ENCODE peak calls at places on chromosomes 12 and 14, in eight cellular contexts. One of them, this sample, is unnamed.

GRCh38 chr12:61810486-61810885 is 449.7 kb upstream of the USP15 start:
- DNase-seq in endodermal cell: no peak
- DNase-seq in dorsolateral prefrontal cortex: no peak
- DNase-seq in GM12865: no peak
- DNase-seq in uterus: no peak
- DNase-seq in CD4-positive, CD25-positive, alpha-beta regulatory T cell: no peak
- DNase-seq in AG04450: no peak
- DNase-seq in fibroblast of the aortic adventitia: no peak
- DNase-seq in this sample: no peak

GRCh38 chr12:106234513-106234912 is 13.3 kb downstream of the CKAP4 start:
- DNase-seq in endodermal cell: no peak
- DNase-seq in dorsolateral prefrontal cortex: no peak
- DNase-seq in GM12865: no peak
- DNase-seq in uterus: no peak
- DNase-seq in CD4-positive, CD25-positive, alpha-beta regulatory T cell: no peak
- DNase-seq in AG04450: no peak
- DNase-seq in fibroblast of the aortic adventitia: no peak
- DNase-seq in this sample: no peak

GRCh38 chr14:78611031-78611430 is 440.9 kb downstream of the NRXN3 start:
- DNase-seq in endodermal cell: no peak
- DNase-seq in dorsolateral prefrontal cortex: no peak
- DNase-seq in GM12865: no peak
- DNase-seq in uterus: no peak
- DNase-seq in CD4-positive, CD25-positive, alpha-beta regulatory T cell: no peak
- DNase-seq in AG04450: no peak
- DNase-seq in fibroblast of the aortic adventitia: no peak
- DNase-seq in this sample: no peak

GRCh38 chr14:82710257-82710841 is 1176.7 kb upstream of the SEL1L start:
- DNase-seq in endodermal cell: peak; percentile 92
- DNase-seq in dorsolateral prefrontal cortex: no peak
- DNase-seq in GM12865: peak; percentile 55
- DNase-seq in uterus: peak; percentile 15
- DNase-seq in CD4-positive, CD25-positive, alpha-beta regulatory T cell: no peak
- DNase-seq in AG04450: peak; percentile 11
- DNase-seq in fibroblast of the aortic adventitia: peak; percentile 33
- DNase-seq in this sample: peak; percentile 88

GRCh38 chr12:22731231-22731630 is 106.3 kb downstream of the ETNK1 start:
- DNase-seq in endodermal cell: no peak
- DNase-seq in dorsolateral prefrontal cortex: no peak
- DNase-seq in GM12865: no peak
- DNase-seq in uterus: no peak
- DNase-seq in CD4-positive, CD25-positive, alpha-beta regulatory T cell: no peak
- DNase-seq in AG04450: no peak
- DNase-seq in fibroblast of the aortic adventitia: no peak
- DNase-seq in this sample: no peak

GRCh38 chr12:93015970-93016751 is 87.1 kb upstream of the EEA1 start:
- DNase-seq in endodermal cell: no peak
- DNase-seq in dorsolateral prefrontal cortex: no peak
- DNase-seq in GM12865: no peak
- DNase-seq in uterus: no peak
- DNase-seq in CD4-positive, CD25-positive, alpha-beta regulatory T cell: no peak
- DNase-seq in AG04450: no peak
- DNase-seq in fibroblast of the aortic adventitia: no peak
- DNase-seq in this sample: no peak

GRCh38 chr12:67456281-67456918 is 187.2 kb downstream of the CAND1 start:
- DNase-seq in endodermal cell: no peak
- DNase-seq in dorsolateral prefrontal cortex: no peak
- DNase-seq in GM12865: peak; percentile 38
- DNase-seq in uterus: peak; percentile 36
- DNase-seq in CD4-positive, CD25-positive, alpha-beta regulatory T cell: no peak
- DNase-seq in AG04450: peak; percentile 80
- DNase-seq in fibroblast of the aortic adventitia: peak; percentile 96
- DNase-seq in this sample: peak; percentile 71

GRCh38 chr12:31737345-31737744 is 8.5 kb upstream of the AMN1 start:
- DNase-seq in endodermal cell: no peak
- DNase-seq in dorsolateral prefrontal cortex: no peak
- DNase-seq in GM12865: no peak
- DNase-seq in uterus: no peak
- DNase-seq in CD4-positive, CD25-positive, alpha-beta regulatory T cell: no peak
- DNase-seq in AG04450: no peak
- DNase-seq in fibroblast of the aortic adventitia: no peak
- DNase-seq in this sample: no peak

GRCh38 chr12:109463776-109464175 is 13.3 kb downstream of the KCTD10 start:
- DNase-seq in endodermal cell: no peak
- DNase-seq in dorsolateral prefrontal cortex: no peak
- DNase-seq in GM12865: no peak
- DNase-seq in uterus: no peak
- DNase-seq in CD4-positive, CD25-positive, alpha-beta regulatory T cell: no peak
- DNase-seq in AG04450: no peak
- DNase-seq in fibroblast of the aortic adventitia: no peak
- DNase-seq in this sample: no peak

GRCh38 chr14:73457050-73457934 is 1.1 kb downstream of the NUMB start:
- DNase-seq in endodermal cell: peak; percentile 84
- DNase-seq in dorsolateral prefrontal cortex: peak; percentile 31
- DNase-seq in GM12865: peak; percentile 38
- DNase-seq in uterus: peak; percentile 46
- DNase-seq in CD4-positive, CD25-positive, alpha-beta regulatory T cell: peak; percentile 8
- DNase-seq in AG04450: no peak
- DNase-seq in fibroblast of the aortic adventitia: no peak
- DNase-seq in this sample: peak; percentile 65

GRCh38 chr12:105538880-105539279 is 208.4 kb downstream of the C12orf75 start:
- DNase-seq in endodermal cell: peak; percentile 33
- DNase-seq in dorsolateral prefrontal cortex: no peak
- DNase-seq in GM12865: no peak
- DNase-seq in uterus: no peak
- DNase-seq in CD4-positive, CD25-positive, alpha-beta regulatory T cell: no peak
- DNase-seq in AG04450: peak; percentile 85
- DNase-seq in fibroblast of the aortic adventitia: peak; percentile 26
- DNase-seq in this sample: no peak

GRCh38 chr14:72739446-72740405 is 154.2 kb downstream of the DPF3 start:
- DNase-seq in endodermal cell: no peak
- DNase-seq in dorsolateral prefrontal cortex: no peak
- DNase-seq in GM12865: no peak
- DNase-seq in uterus: no peak
- DNase-seq in CD4-positive, CD25-positive, alpha-beta regulatory T cell: no peak
- DNase-seq in AG04450: no peak
- DNase-seq in fibroblast of the aortic adventitia: no peak
- DNase-seq in this sample: no peak

GRCh38 chr14:53384073-53384472 is 230.9 kb upstream of the DDHD1 start:
- DNase-seq in endodermal cell: no peak
- DNase-seq in dorsolateral prefrontal cortex: no peak
- DNase-seq in GM12865: no peak
- DNase-seq in uterus: no peak
- DNase-seq in CD4-positive, CD25-positive, alpha-beta regulatory T cell: no peak
- DNase-seq in AG04450: no peak
- DNase-seq in fibroblast of the aortic adventitia: no peak
- DNase-seq in this sample: no peak

GRCh38 chr12:124392991-124393790 is 98.3 kb downstream of the RFLNA start:
- DNase-seq in endodermal cell: peak; percentile 90
- DNase-seq in dorsolateral prefrontal cortex: peak; percentile 67
- DNase-seq in GM12865: no peak
- DNase-seq in uterus: peak; percentile 88
- DNase-seq in CD4-positive, CD25-positive, alpha-beta regulatory T cell: no peak
- DNase-seq in AG04450: no peak
- DNase-seq in fibroblast of the aortic adventitia: peak; percentile 91
- DNase-seq in this sample: no peak

GRCh38 chr12:126069549-126070165 is 1004.4 kb downstream of the AACS start:
- DNase-seq in endodermal cell: peak; percentile 96
- DNase-seq in dorsolateral prefrontal cortex: no peak
- DNase-seq in GM12865: peak; percentile 70
- DNase-seq in uterus: no peak
- DNase-seq in CD4-positive, CD25-positive, alpha-beta regulatory T cell: no peak
- DNase-seq in AG04450: no peak
- DNase-seq in fibroblast of the aortic adventitia: peak; percentile 84
- DNase-seq in this sample: peak; percentile 20

GRCh38 chr12:55036326-55036725 is 16.6 kb downstream of the NEUROD4 start:
- DNase-seq in endodermal cell: no peak
- DNase-seq in dorsolateral prefrontal cortex: no peak
- DNase-seq in GM12865: no peak
- DNase-seq in uterus: no peak
- DNase-seq in CD4-positive, CD25-positive, alpha-beta regulatory T cell: no peak
- DNase-seq in AG04450: no peak
- DNase-seq in fibroblast of the aortic adventitia: no peak
- DNase-seq in this sample: no peak

GRCh38 chr12:58988643-58989042 is 68.3 kb upstream of the LRIG3 start:
- DNase-seq in endodermal cell: no peak
- DNase-seq in dorsolateral prefrontal cortex: no peak
- DNase-seq in GM12865: peak; percentile 7
- DNase-seq in uterus: no peak
- DNase-seq in CD4-positive, CD25-positive, alpha-beta regulatory T cell: no peak
- DNase-seq in AG04450: no peak
- DNase-seq in fibroblast of the aortic adventitia: no peak
- DNase-seq in this sample: no peak

GRCh38 chr14:61184117-61184516 is 97.0 kb downstream of the TMEM30B start:
- DNase-seq in endodermal cell: no peak
- DNase-seq in dorsolateral prefrontal cortex: no peak
- DNase-seq in GM12865: no peak
- DNase-seq in uterus: no peak
- DNase-seq in CD4-positive, CD25-positive, alpha-beta regulatory T cell: no peak
- DNase-seq in AG04450: peak; percentile 72
- DNase-seq in fibroblast of the aortic adventitia: peak; percentile 89
- DNase-seq in this sample: no peak

DNA sequence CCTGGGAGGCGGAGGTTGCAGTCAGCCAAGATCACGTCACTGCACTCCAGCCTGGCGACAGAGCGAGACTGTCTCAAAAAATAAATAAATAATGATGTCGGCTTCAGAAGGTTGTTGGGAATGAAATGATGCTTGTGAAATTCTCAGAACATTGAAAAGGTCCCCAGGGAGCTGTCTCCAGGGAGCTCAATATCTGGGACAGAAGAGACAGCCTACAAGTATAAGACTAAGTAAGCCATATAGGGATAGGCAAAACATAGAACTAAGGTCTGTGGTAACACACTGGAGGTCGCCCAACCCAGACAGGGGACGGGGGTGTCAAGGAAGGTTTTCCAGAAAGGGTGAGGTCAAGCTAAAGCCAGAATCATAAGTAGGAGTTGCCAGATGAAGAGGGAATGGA is 29.5 kb upstream of the HSPB8 start:
- DNase-seq in endodermal cell: no peak
- DNase-seq in dorsolateral prefrontal cortex: no peak
- DNase-seq in GM12865: no peak
- DNase-seq in uterus: no peak
- DNase-seq in CD4-positive, CD25-positive, alpha-beta regulatory T cell: no peak
- DNase-seq in AG04450: no peak
- DNase-seq in fibroblast of the aortic adventitia: no peak
- DNase-seq in this sample: no peak
- H3K4me3 ChIP-seq in endodermal cell: no peak overlapping the region
- H3K4me3 ChIP-seq in dorsolateral prefrontal cortex: no peak overlapping the region
- H3K4me3 ChIP-seq in GM12865: no peak overlapping the region
- H3K4me3 ChIP-seq in uterus: no peak overlapping the region
- H3K4me3 ChIP-seq in CD4-positive, CD25-positive, alpha-beta regulatory T cell: no peak overlapping the region
- H3K4me3 ChIP-seq in AG04450: no peak overlapping the region
- H3K4me3 ChIP-seq in fibroblast of the aortic adventitia: no peak overlapping the region
- H3K4me3 ChIP-seq in this sample: no peak overlapping the region

DNA sequence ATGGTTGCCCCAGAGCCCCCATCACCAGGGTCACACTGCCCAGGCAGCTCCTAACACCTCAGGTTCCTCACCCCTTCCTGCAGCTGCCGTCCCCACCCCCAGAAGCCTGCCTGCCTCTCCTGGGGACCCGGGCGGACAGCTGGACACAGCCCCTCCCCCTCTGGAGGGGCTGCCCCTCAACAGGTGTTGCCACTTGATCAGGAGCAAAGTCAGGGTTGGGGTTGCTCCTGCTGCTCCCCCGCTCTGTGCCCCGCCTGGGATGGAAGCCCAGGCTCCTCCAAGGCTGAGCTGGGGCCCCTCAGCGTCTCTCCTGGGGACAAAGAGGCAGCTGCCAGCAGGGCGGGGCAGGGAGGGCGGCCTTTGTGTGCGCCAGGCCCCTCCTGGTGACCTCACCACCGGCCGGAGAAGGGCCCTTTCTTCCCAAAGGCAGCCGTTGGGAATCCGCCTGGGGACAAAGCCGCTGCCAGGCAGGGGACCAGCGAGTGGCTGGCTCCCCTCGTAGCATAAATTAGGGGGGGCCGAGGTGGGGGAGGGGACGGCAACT is 13.6 kb downstream of the TRMT61A start:
- DNase-seq in endodermal cell: peak; percentile 93
- DNase-seq in dorsolateral prefrontal cortex: peak; percentile 94
- DNase-seq in GM12865: no peak
- DNase-seq in uterus: no peak
- DNase-seq in CD4-positive, CD25-positive, alpha-beta regulatory T cell: no peak
- DNase-seq in AG04450: no peak
- DNase-seq in fibroblast of the aortic adventitia: no peak
- DNase-seq in this sample: peak; percentile 70
- H3K4me3 ChIP-seq in endodermal cell: no peak overlapping the region
- H3K4me3 ChIP-seq in dorsolateral prefrontal cortex: peak overlapping the region; percentile 31
- H3K4me3 ChIP-seq in GM12865: no peak overlapping the region
- H3K4me3 ChIP-seq in uterus: no peak overlapping the region
- H3K4me3 ChIP-seq in CD4-positive, CD25-positive, alpha-beta regulatory T cell: no peak overlapping the region
- H3K4me3 ChIP-seq in AG04450: no peak overlapping the region
- H3K4me3 ChIP-seq in fibroblast of the aortic adventitia: no peak overlapping the region
- H3K4me3 ChIP-seq in this sample: no peak overlapping the region

GRCh38 chr14:91395998-91396660 is 21.5 kb downstream of the CCDC88C start:
- DNase-seq in endodermal cell: peak; percentile 60
- DNase-seq in dorsolateral prefrontal cortex: no peak
- DNase-seq in GM12865: no peak
- DNase-seq in uterus: no peak
- DNase-seq in CD4-positive, CD25-positive, alpha-beta regulatory T cell: no peak
- DNase-seq in AG04450: no peak
- DNase-seq in fibroblast of the aortic adventitia: no peak
- DNase-seq in this sample: no peak
- H3K4me3 ChIP-seq in endodermal cell: no peak overlapping the region
- H3K4me3 ChIP-seq in dorsolateral prefrontal cortex: peak overlapping the region; percentile 39
- H3K4me3 ChIP-seq in GM12865: no peak overlapping the region
- H3K4me3 ChIP-seq in uterus: no peak overlapping the region
- H3K4me3 ChIP-seq in CD4-positive, CD25-positive, alpha-beta regulatory T cell: peak overlapping the region; percentile 80
- H3K4me3 ChIP-seq in AG04450: no peak overlapping the region
- H3K4me3 ChIP-seq in fibroblast of the aortic adventitia: no peak overlapping the region
- H3K4me3 ChIP-seq in this sample: no peak overlapping the region

GRCh38 chr12:111773801-111774551 is 7.2 kb downstream of the ALDH2 start:
- DNase-seq in endodermal cell: no peak
- DNase-seq in dorsolateral prefrontal cortex: no peak
- DNase-seq in GM12865: peak; percentile 76
- DNase-seq in uterus: peak; percentile 91
- DNase-seq in CD4-positive, CD25-positive, alpha-beta regulatory T cell: no peak
- DNase-seq in AG04450: peak; percentile 87
- DNase-seq in fibroblast of the aortic adventitia: peak; percentile 97
- DNase-seq in this sample: peak; percentile 88

GRCh38 chr12:111780166-111780565 is 13.4 kb downstream of the ALDH2 start:
- DNase-seq in endodermal cell: no peak
- DNase-seq in dorsolateral prefrontal cortex: no peak
- DNase-seq in GM12865: no peak
- DNase-seq in uterus: no peak
- DNase-seq in CD4-positive, CD25-positive, alpha-beta regulatory T cell: no peak
- DNase-seq in AG04450: no peak
- DNase-seq in fibroblast of the aortic adventitia: no peak
- DNase-seq in this sample: no peak

GRCh38 chr12:111777345-111778045 is 10.8 kb downstream of the ALDH2 start:
- DNase-seq in endodermal cell: no peak
- DNase-seq in dorsolateral prefrontal cortex: no peak
- DNase-seq in GM12865: no peak
- DNase-seq in uterus: no peak
- DNase-seq in CD4-positive, CD25-positive, alpha-beta regulatory T cell: no peak
- DNase-seq in AG04450: no peak
- DNase-seq in fibroblast of the aortic adventitia: no peak
- DNase-seq in this sample: no peak

GRCh38 chr12:111776836-111777344 is 10.2 kb downstream of the ALDH2 start:
- DNase-seq in endodermal cell: no peak
- DNase-seq in dorsolateral prefrontal cortex: no peak
- DNase-seq in GM12865: no peak
- DNase-seq in uterus: no peak
- DNase-seq in CD4-positive, CD25-positive, alpha-beta regulatory T cell: no peak
- DNase-seq in AG04450: no peak
- DNase-seq in fibroblast of the aortic adventitia: no peak
- DNase-seq in this sample: no peak

GRCh38 chr12:111775205-111776193 is 8.8 kb downstream of the ALDH2 start:
- DNase-seq in endodermal cell: peak; percentile 75
- DNase-seq in dorsolateral prefrontal cortex: peak; percentile 53
- DNase-seq in GM12865: peak; percentile 91
- DNase-seq in uterus: peak; percentile 90
- DNase-seq in CD4-positive, CD25-positive, alpha-beta regulatory T cell: no peak
- DNase-seq in AG04450: peak; percentile 82
- DNase-seq in fibroblast of the aortic adventitia: peak; percentile 96
- DNase-seq in this sample: peak; percentile 64
- H3K4me3 ChIP-seq in endodermal cell: no peak overlapping the region
- H3K4me3 ChIP-seq in dorsolateral prefrontal cortex: peak overlapping the region; percentile 6
- H3K4me3 ChIP-seq in GM12865: peak overlapping the region; percentile 57
- H3K4me3 ChIP-seq in uterus: no peak overlapping the region
- H3K4me3 ChIP-seq in CD4-positive, CD25-positive, alpha-beta regulatory T cell: no peak overlapping the region
- H3K4me3 ChIP-seq in AG04450: peak overlapping the region; percentile 20
- H3K4me3 ChIP-seq in fibroblast of the aortic adventitia: peak overlapping the region; percentile 1
- H3K4me3 ChIP-seq in this sample: no peak overlapping the region

This sample was measured in HAP-1.